ENCODE peak calls at places on chromosomes 13 and 19, in six cellular contexts. I, K, J, O, Y and T are unnamed samples.

GRCh38 chr19:8036438-8037099 is 16.0 kb upstream of the CCL25 start:
- DNase-seq in I (no peak), K (no peak), J (no peak), O (no peak), Y (no peak), T (no peak)

GRCh38 chr13:26575244-26575643 is 17.8 kb downstream of the WASF3 start:
- DNase-seq in I (no peak), K (no peak), J (no peak), O (no peak), Y (no peak), T (no peak)

GRCh38 chr13:109743706-109744453 is 42.5 kb downstream of the IRS2 start:
- DNase-seq in I (no peak), K (no peak), J (no peak), O (no peak), Y (no peak), T (peak; percentile 62)

GRCh38 chr19:2041686-2042484 is 9.2 kb downstream of the MKNK2 start:
- DNase-seq in I (peak; percentile 100), K (peak; percentile 82), J (no peak), O (peak; percentile 98), Y (peak; percentile 99), T (peak; percentile 99)

GRCh38 chr13:60838581-60838980 is 441.6 kb downstream of the TDRD3 start:
- DNase-seq in I (no peak), K (no peak), J (no peak), O (no peak), Y (no peak), T (no peak)

GRCh38 chr19:16378291-16378889 is 53.8 kb downstream of the KLF2 start:
- DNase-seq in I (no peak), K (no peak), J (no peak), O (no peak), Y (no peak), T (no peak)

GRCh38 chr13:22103046-22103445 is 432.2 kb downstream of the FGF9 start:
- DNase-seq in I (no peak), K (no peak), J (no peak), O (no peak), Y (no peak), T (peak; percentile 51)

GRCh38 chr19:49555600-49556411 is 24.6 kb downstream of the NOSIP start:
- DNase-seq in I (peak; percentile 84), K (peak; percentile 76), J (no peak), O (no peak), Y (peak; percentile 73), T (peak; percentile 98)

GRCh38 chr19:31307270-31307669 is 42.0 kb downstream of the TSHZ3 start:
- DNase-seq in I (no peak), K (no peak), J (no peak), O (no peak), Y (no peak), T (no peak)

GRCh38 chr13:97226788-97227627 is 4.9 kb downstream of the MBNL2 start:
- DNase-seq in I (no peak), K (no peak), J (no peak), O (no peak), Y (peak; percentile 38), T (peak; percentile 83)

GRCh38 chr19:30785728-30786127 is 413.5 kb downstream of the ZNF536 start:
- DNase-seq in I (no peak), K (no peak), J (no peak), O (no peak), Y (no peak), T (no peak)

GRCh38 chr19:50897612-50898011 is 13.6 kb downstream of the KLK4 start:
- DNase-seq in I (no peak), K (no peak), J (no peak), O (no peak), Y (no peak), T (no peak)

GRCh38 chr19:17220207-17220758 is 5.1 kb downstream of the USE1 start:
- DNase-seq in I (no peak), K (no peak), J (no peak), O (no peak), Y (no peak), T (no peak)

GRCh38 chr13:55576389-55576788 is 1564.3 kb upstream of the PRR20A start:
- DNase-seq in I (no peak), K (no peak), J (no peak), O (no peak), Y (no peak), T (peak; percentile 67)

GRCh38 chr19:52735734-52736133 is 890 bp upstream of the ZNF611 start:
- DNase-seq in I (no peak), K (no peak), J (no peak), O (no peak), Y (no peak), T (peak; percentile 95)

GRCh38 chr19:47421844-47422395 is 2.6 kb upstream of the MEIS3 start:
- DNase-seq in I (no peak), K (no peak), J (no peak), O (no peak), Y (no peak), T (peak; percentile 91)

GRCh38 chr13:33207616-33207964 is 78.0 kb downstream of the STARD13 start:
- DNase-seq in I (no peak), K (no peak), J (no peak), O (no peak), Y (no peak), T (no peak)

GRCh38 chr13:104001766-104002165 is 935.5 kb upstream of the SLC10A2 start:
- DNase-seq in I (no peak), K (no peak), J (no peak), O (no peak), Y (no peak), T (no peak)

GRCh38 chr13:103517066-103517767 is 451.0 kb upstream of the SLC10A2 start:
- DNase-seq in I (no peak), K (no peak), J (no peak), O (no peak), Y (no peak), T (no peak)

GRCh38 chr13:42486711-42487198 is 87.2 kb upstream of the TNFSF11 start:
- DNase-seq in I (no peak), K (no peak), J (no peak), O (no peak), Y (no peak), T (no peak)

GRCh38 chr13:110126391-110126961 is 180.5 kb downstream of the COL4A1 start:
- DNase-seq in I (no peak), K (no peak), J (no peak), O (no peak), Y (no peak), T (peak; percentile 87)

GRCh38 chr19:53659292-53659691 is 27.5 kb downstream of the DPRX start:
- DNase-seq in I (no peak), K (peak; percentile 35), J (peak; percentile 17), O (no peak), Y (no peak), T (peak; percentile 84)

GRCh38 chr13:43009506-43009905 is 13.9 kb upstream of the DNAJC15 start:
- DNase-seq in I (no peak), K (no peak), J (no peak), O (no peak), Y (no peak), T (no peak)